ENCODE peak calls at places on chromosomes 2 and 18, in nine cellular contexts. T, I, O, P, E, G, M, K and Y are unnamed samples.

GRCh38 chr2:201196803-201197202 is 13.9 kb downstream of the CASP10 start:
- DNase-seq in K (no peak), O (no peak), P (no peak), E (no peak), T (no peak), I (no peak), G (no peak), M (no peak), Y (no peak)

GRCh38 chr18:598053-598665 is 1.4 kb downstream of the CLUL1 start:
- DNase-seq in P (no peak), O (no peak), T (no peak), M (no peak), I (no peak), K (no peak), E (no peak), G (no peak), Y (no peak)

GRCh38 chr2:185335879-185336278 is 402.7 kb upstream of the FSIP2 start:
- DNase-seq in O (no peak), T (no peak), M (no peak), E (no peak), I (no peak), G (no peak), K (peak; percentile 73), P (no peak), Y (no peak)

GRCh38 chr2:10575566-10576300 is 114.0 kb downstream of the NOL10 start:
- DNase-seq in O (no peak), P (no peak), M (no peak), E (no peak), T (peak; percentile 73), K (peak; percentile 94), I (peak; percentile 54), G (no peak), Y (peak; percentile 56)

GRCh38 chr2:197086500-197086899 is 160.0 kb upstream of the PGAP1 start:
- DNase-seq in G (no peak), M (no peak), T (no peak), E (no peak), O (no peak), I (no peak), P (no peak), K (peak; percentile 15), Y (no peak)

GRCh38 chr2:63642941-63643340 is 54.2 kb downstream of the MDH1 start:
- DNase-seq in T (no peak), E (no peak), M (no peak), I (no peak), K (no peak), O (no peak), G (no peak), P (no peak), Y (no peak)

GRCh38 chr2:72886505-72887031 is 640 bp upstream of the SPR start:
- DNase-seq in T (no peak), M (no peak), K (no peak), G (no peak), O (no peak), E (no peak), I (no peak), P (no peak), Y (no peak)

GRCh38 chr2:41774011-41774605 is 273.7 kb upstream of the PKDCC start:
- DNase-seq in G (no peak), M (no peak), T (no peak), O (no peak), I (no peak), E (no peak), P (no peak), K (no peak), Y (no peak)

GRCh38 chr18:23059541-23060465 is 75.5 kb upstream of the CABLES1 start:
- DNase-seq in O (no peak), I (no peak), K (no peak), E (no peak), P (no peak), G (no peak), M (no peak), T (peak; percentile 26), Y (no peak)

GRCh38 chr2:142603761-142604160 is 273.7 kb upstream of the KYNU start:
- DNase-seq in P (no peak), K (peak; percentile 59), T (no peak), M (no peak), O (no peak), I (peak; percentile 20), G (no peak), E (no peak), Y (no peak)

GRCh38 chr18:34773961-34774754 is 64.1 kb downstream of the DTNA start:
- DNase-seq in E (no peak), K (peak; percentile 33), M (peak; percentile 83), T (peak; percentile 29), I (peak; percentile 35), G (no peak), O (peak; percentile 70), P (peak; percentile 42), Y (peak; percentile 44)

GRCh38 chr2:171522057-171522803 is at the start of gene CYBRD1:
- DNase-seq in K (no peak), P (peak; percentile 73), M (peak; percentile 91), G (peak; percentile 83), T (peak; percentile 63), E (peak; percentile 88), O (peak; percentile 91), I (peak; percentile 92), Y (peak; percentile 96)
- TF ChIP-seq CTCF in K (no peak), P (peak; percentile 16), M (no peak), G (no peak), T (peak; percentile 30), E (no peak), O (no peak), I (peak; percentile 17), Y (peak; percentile 3)

GRCh38 chr2:221103930-221104329 is 468.2 kb downstream of the EPHA4 start:
- DNase-seq in I (peak; percentile 22), M (no peak), T (no peak), E (no peak), P (no peak), G (no peak), O (no peak), K (no peak), Y (peak; percentile 21)
- H3K4me3 ChIP-seq in I (no peak overlapping the region), M (peak overlapping the region; percentile 25), T (no peak overlapping the region), E (no peak overlapping the region), P (no peak overlapping the region), G (no peak overlapping the region), O (no peak overlapping the region), K (no peak overlapping the region), Y (no peak overlapping the region)

GRCh38 chr18:2083691-2084090 is 487.6 kb downstream of the METTL4 start:
- DNase-seq in T (no peak), M (no peak), G (no peak), I (no peak), O (no peak), E (no peak), P (no peak), K (peak; percentile 44), Y (no peak)
- TF ChIP-seq CTCF in T (peak; percentile 41), M (no peak), G (no peak), I (no peak), O (no peak), E (no peak), P (peak; percentile 56), K (peak; percentile 63), Y (no peak)

GRCh38 chr2:224412064-224412921 is 10.4 kb upstream of the FAM124B start:
- DNase-seq in P (no peak), M (peak; percentile 66), T (peak; percentile 42), E (peak; percentile 41), O (no peak), K (no peak), G (peak; percentile 69), I (peak; percentile 48), Y (peak; percentile 35)
- H3K4me3 ChIP-seq in P (no peak overlapping the region), M (peak overlapping the region; percentile 29), T (no peak overlapping the region), E (no peak overlapping the region), O (no peak overlapping the region), K (no peak overlapping the region), G (no peak overlapping the region), I (peak overlapping the region; percentile 17), Y (no peak overlapping the region)

DNA sequence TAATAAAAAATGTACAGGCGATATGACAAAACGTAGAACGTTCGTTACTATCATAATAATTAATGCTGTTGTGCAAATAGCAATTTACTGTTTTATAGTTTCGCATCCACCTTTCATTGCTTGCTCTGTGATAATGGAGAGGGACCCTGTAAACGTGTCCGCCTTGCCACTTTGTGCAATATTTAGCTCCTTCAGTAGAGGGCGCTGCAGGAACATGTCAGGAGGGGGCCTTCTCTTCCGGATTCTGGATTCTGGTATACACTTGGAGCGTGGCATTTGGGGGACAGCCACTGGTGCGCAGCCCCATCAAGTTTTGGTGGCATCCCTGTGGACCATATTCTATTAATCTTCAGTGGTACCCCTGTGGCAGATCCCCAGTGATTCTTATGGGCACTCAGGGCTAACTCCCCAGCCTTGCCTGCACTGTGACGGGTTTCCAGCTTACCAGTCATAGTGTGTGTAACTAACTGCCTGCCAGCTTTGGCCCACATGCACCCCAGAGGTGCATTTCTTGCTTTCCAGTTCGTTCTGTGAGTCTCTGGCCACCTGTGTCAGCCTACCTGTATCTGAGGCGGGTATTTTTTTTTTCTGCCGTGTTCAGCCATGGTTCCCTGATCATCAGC is 140.3 kb downstream of the CYRIA start:
- DNase-seq in T (no peak), K (peak; percentile 28), G (no peak), M (no peak), O (no peak), I (no peak), E (no peak), P (no peak), Y (peak; percentile 14)
- TF ChIP-seq CTCF in T (peak; percentile 75), K (peak; percentile 58), G (no peak), M (peak; percentile 43), O (no peak), I (peak; percentile 46), E (no peak), P (peak; percentile 36), Y (peak; percentile 42)